ENCODE peak calls at places on chromosomes 7 and 10, in eight cellular contexts. N is fibroblast of lung, W is colonic mucosa, H is upper lobe of right lung, G is transverse colon, J is PC-3, Y is cardiac muscle cell, K is heart left ventricle. R is an unnamed sample. For H3K4me1, the result is how much of the 10 kb centered on the place peaks cover.

GRCh38 chr10:129915526-129916378 is 48.3 kb downstream of the EBF3 start:
- DNase-seq in Y (no peak), W (no peak), J (no peak), K (no peak), N (no peak), G (no peak), H (peak), R (no peak)

GRCh38 chr7:19376591-19376990 is 231.4 kb upstream of the FERD3L start:
- DNase-seq in N (peak), W (no peak), G (no peak), J (no peak), K (no peak), H (no peak), Y (peak), R (no peak)

GRCh38 chr10:36232935-36233334 is 590.8 kb upstream of the FZD8 start:
- DNase-seq in Y (no peak), K (no peak), W (no peak), J (no peak), G (no peak), H (no peak), N (no peak), R (no peak)

GRCh38 chr7:140899883-140900282 is 24.8 kb downstream of the BRAF start:
- DNase-seq in N (no peak), J (no peak), H (no peak), Y (peak), W (no peak), K (no peak), G (no peak), R (no peak)

GRCh38 chr10:8130973-8131911 is 76.8 kb downstream of the GATA3 start:
- DNase-seq in H (no peak), W (no peak), K (no peak), N (peak), G (no peak), Y (peak), J (peak), R (no peak)

GRCh38 chr10:14601872-14602725 is 172.6 kb downstream of the FAM107B start:
- DNase-seq in G (peak), K (no peak), W (no peak), H (no peak), Y (peak), N (peak), J (peak), R (no peak)

GRCh38 chr7:27110163-27110976 is 7.9 kb upstream of the HOXA2 start:
- DNase-seq in N (peak), W (peak), K (no peak), H (no peak), Y (no peak), G (peak), J (peak), R (no peak)

GRCh38 chr7:45032421-45032820 is 32.4 kb downstream of the CCM2 start:
- DNase-seq in G (no peak), Y (no peak), W (no peak), K (no peak), N (no peak), J (no peak), H (no peak), R (no peak)

GRCh38 chr10:129545257-129545656 is 78.2 kb downstream of the MGMT start:
- DNase-seq in J (peak), N (no peak), K (no peak), G (no peak), H (no peak), Y (peak), W (no peak), R (no peak)

GRCh38 chr10:130666215-130666614 is 530.0 kb downstream of the GLRX3 start:
- DNase-seq in G (no peak), Y (no peak), K (no peak), H (no peak), W (no peak), J (no peak), N (no peak), R (no peak)

GRCh38 chr7:116862234-116863167 is at the start of gene CAPZA2:
- DNase-seq in Y (peak), J (peak), K (peak), W (peak), H (peak), G (peak), N (peak), R (peak)

GRCh38 chr7:4905171-4905570 is 21.7 kb upstream of the RADIL start:
- DNase-seq in K (no peak), H (no peak), G (no peak), J (no peak), W (no peak), Y (no peak), N (no peak), R (no peak)

GRCh38 chr7:93551931-93552330 is 22.6 kb downstream of the CALCR start:
- DNase-seq in K (no peak), J (no peak), W (no peak), Y (no peak), G (no peak), N (no peak), H (no peak), R (no peak)

GRCh38 chr10:76936182-76936581 is 701.4 kb downstream of the KCNMA1 start:
- DNase-seq in K (no peak), H (no peak), N (no peak), G (no peak), Y (no peak), J (no peak), W (no peak), R (no peak)

GRCh38 chr7:2106920-2107319 is 125.8 kb downstream of the MAD1L1 start:
- DNase-seq in J (peak), W (no peak), Y (peak), K (no peak), N (peak), G (no peak), H (no peak), R (no peak)

GRCh38 chr10:5589071-5589962 is 64.6 kb downstream of the CALML3 start:
- DNase-seq in W (no peak), H (peak), G (peak), J (peak), Y (peak), N (no peak), K (no peak), R (no peak)

GRCh38 chr10:25600651-25601050 is 333.4 kb upstream of the MYO3A start:
- DNase-seq in W (no peak), J (no peak), H (no peak), Y (no peak), K (no peak), N (no peak), G (no peak), R (no peak)

GRCh38 chr7:129831424-129832058 is 121.2 kb downstream of the UBE2H start:
- DNase-seq in W (no peak), N (peak), Y (peak), J (peak), H (no peak), G (no peak), K (no peak), R (no peak)

GRCh38 chr7:10536561-10536960 is 437.1 kb upstream of the PHF14 start:
- DNase-seq in W (no peak), K (no peak), N (no peak), Y (no peak), J (no peak), G (no peak), H (no peak), R (no peak)

GRCh38 chr7:28748934-28749584 is 209.1 kb downstream of the TRIL start:
- DNase-seq in Y (no peak), N (peak), G (no peak), K (no peak), H (no peak), J (peak), W (peak), R (no peak)

GRCh38 chr10:117094856-117095255 is 43.2 kb downstream of the VAX1 start:
- DNase-seq in W (no peak), J (no peak), N (no peak), K (no peak), H (no peak), G (no peak), Y (no peak), R (no peak)

GRCh38 chr7:40570218-40570617 is 435.4 kb downstream of the SUGCT start:
- DNase-seq in H (no peak), G (no peak), K (no peak), J (no peak), N (peak), W (no peak), Y (peak), R (no peak)

GRCh38 chr7:137482466-137482865 is 138.9 kb upstream of the PTN start:
- DNase-seq in J (no peak), Y (no peak), N (peak), G (no peak), W (no peak), H (no peak), K (no peak), R (no peak)

GRCh38 chr10:7277874-7278273 is 133.0 kb downstream of the SFMBT2 start:
- DNase-seq in W (no peak), N (no peak), Y (no peak), J (no peak), G (no peak), H (no peak), K (no peak), R (no peak)

GRCh38 chr7:55198634-55199366 is 166.3 kb upstream of the LANCL2 start:
- DNase-seq in K (no peak), G (no peak), W (no peak), N (no peak), Y (no peak), J (no peak), H (no peak), R (no peak)

GRCh38 chr7:101877882-101878591 is 60.6 kb downstream of the CUX1 start:
- DNase-seq in Y (no peak), N (no peak), J (no peak), G (peak), K (no peak), W (peak), H (no peak), R (no peak)

GRCh38 chr10:30873408-30873807 is 158.3 kb downstream of the ZNF438 start:
- DNase-seq in K (no peak), Y (no peak), N (no peak), G (no peak), J (no peak), H (no peak), W (no peak), R (no peak)

GRCh38 chr10:652226-652625 is 37.2 kb downstream of the DIP2C start:
- DNase-seq in N (no peak), J (no peak), Y (no peak), W (no peak), G (no peak), H (no peak), K (no peak), R (no peak)

GRCh38 chr10:119630300-119630699 is 20.9 kb upstream of the BAG3 start:
- DNase-seq in Y (no peak), K (no peak), J (no peak), W (no peak), H (no peak), G (no peak), N (no peak), R (no peak)

GRCh38 chr7:70797109-70797514 is 334.8 kb upstream of the GALNT17 start:
- DNase-seq in H (no peak), K (no peak), Y (no peak), G (no peak), J (no peak), N (no peak), W (no peak), R (no peak)

DNA sequence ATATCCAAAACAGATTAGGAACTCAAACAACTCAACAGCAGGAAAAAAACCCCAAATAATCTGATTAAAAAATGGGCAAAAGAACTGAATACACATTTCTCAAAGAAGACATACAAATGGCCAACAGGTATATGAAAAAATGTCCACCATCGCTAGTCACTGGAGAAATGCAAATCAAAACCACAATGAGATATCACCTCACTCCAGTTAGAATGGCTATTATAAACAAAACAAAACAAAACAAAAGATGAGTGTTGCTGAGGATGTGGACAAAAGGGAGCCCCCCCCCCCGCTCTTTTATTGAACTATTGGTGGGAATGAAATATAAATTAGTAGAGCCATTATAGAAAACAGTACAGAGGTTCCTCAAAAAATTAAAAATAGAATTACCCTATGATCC is 77.8 kb upstream of the RHEB start:
- DNase-seq in J (no peak), N (peak), G (no peak), W (no peak), K (no peak), Y (no peak), H (no peak), R (no peak)
- H3K4me1 ChIP-seq in J (half or more), N (under half), G (under half), W (under half), K (under half), Y (under half), H (under half), R (under half)

DNA sequence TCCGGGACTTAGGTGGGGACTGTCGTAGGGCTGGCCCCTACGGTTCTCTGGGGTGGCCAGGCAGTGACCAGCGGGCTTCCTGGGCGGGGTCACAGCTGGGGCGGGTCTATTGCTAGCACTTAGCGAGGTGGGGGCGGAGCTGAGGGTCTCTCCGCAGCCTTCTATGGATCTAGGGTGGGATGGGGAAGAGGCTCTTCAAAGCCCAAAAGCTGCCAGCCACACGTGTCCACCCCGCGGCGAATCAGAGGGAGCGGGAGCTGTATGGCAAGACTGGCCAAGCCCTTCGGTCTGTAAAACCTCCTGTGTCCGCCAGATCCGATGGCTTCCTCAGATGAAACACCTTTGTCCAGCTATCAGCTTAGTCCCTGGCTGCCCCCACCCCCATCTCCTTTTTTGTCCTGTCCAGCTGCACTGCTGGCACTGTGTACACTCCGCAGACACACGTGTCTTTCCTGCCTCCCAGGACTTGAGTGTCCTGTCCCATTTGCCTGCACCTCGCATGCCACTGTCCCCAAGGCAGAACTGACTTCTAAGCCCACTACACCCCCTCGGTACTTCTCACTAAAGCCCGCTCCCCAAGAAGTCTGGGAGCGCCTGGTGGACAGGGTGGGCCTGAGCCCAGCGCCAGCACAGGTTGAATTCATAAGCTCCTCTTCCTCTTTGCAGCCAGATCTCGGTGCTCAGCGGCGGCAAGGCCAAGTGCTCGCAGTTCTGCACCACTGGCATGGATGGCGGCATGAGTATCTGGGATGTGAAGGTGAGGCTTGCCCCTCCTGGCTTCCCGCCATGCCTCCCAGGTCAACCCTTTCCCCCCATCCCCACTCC is 14.8 kb downstream of the PDAP1 start:
- DNase-seq in W (no peak), N (no peak), G (no peak), J (no peak), Y (no peak), H (no peak), K (peak), R (no peak)
- H3K4me3 ChIP-seq in W (peak), N (peak), G (peak), J (no peak), Y (peak), H (peak), K (peak), R (peak)

GRCh38 chr10:18312385-18313145 is 172.3 kb downstream of the CACNB2 start:
- DNase-seq in H (no peak), N (peak), Y (peak), G (no peak), K (no peak), W (no peak), J (peak), R (no peak)
- TF ChIP-seq CTCF in H (peak), N (peak), Y (peak), G (no peak), K (peak), W (no peak), J (peak), R (no peak)

DNA sequence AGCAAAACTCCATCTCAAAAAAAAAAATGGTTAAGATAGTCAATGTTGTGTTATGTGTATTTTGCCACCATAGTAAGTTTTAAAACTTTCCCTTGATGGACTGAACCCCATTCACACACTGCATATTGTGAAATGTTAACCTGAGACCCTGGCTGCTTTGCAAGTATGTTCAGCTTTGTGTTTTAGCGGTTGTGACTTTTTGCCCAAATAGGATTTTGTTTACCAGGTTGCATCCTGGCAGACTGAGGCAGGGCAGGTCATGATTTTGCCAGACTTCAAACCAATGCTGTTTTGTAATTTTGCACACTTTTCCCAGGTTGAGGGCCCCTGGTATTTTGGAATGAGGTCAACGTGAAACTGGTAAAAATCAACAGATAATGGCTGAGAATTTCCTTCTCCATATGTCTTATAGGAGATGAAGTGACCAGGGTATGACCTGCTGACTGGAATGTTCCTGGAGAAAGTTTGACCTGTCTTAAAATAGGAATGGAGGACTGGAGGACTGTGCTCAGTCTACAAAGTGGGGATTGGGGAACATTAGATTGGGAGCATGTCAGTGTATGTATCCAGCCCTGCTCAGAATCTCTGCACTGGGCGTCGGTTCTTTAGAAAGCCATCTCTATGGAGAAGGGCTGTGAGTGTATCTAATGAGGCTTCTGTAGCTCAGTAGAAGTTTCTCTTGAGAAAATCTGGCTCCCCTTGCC is 76.2 kb downstream of the LRGUK start:
- DNase-seq in J (no peak), G (no peak), Y (no peak), K (no peak), N (no peak), W (no peak), H (no peak), R (no peak)
- H3K4me1 ChIP-seq in J (under half), G (under half), Y (under half), K (under half), N (under half), W (under half), H (under half), R (under half)

GRCh38 chr7:138658889-138659288 is 42.3 kb downstream of the SVOPL start:
- DNase-seq in Y (no peak), J (no peak), G (no peak), K (no peak), H (no peak), W (no peak), N (no peak), R (no peak)
- H3K4me3 ChIP-seq in Y (no peak), J (no peak), G (no peak), K (no peak), H (no peak), W (no peak), N (no peak), R (no peak)

GRCh38 chr10:72375585-72375984 is 20.9 kb upstream of the DNAJB12 start:
- DNase-seq in K (no peak), G (no peak), Y (peak), N (no peak), J (peak), W (no peak), H (no peak), R (no peak)
- TF ChIP-seq CTCF in K (peak), G (no peak), Y (peak), N (no peak), J (peak), W (no peak), H (no peak), R (no peak)

DNA sequence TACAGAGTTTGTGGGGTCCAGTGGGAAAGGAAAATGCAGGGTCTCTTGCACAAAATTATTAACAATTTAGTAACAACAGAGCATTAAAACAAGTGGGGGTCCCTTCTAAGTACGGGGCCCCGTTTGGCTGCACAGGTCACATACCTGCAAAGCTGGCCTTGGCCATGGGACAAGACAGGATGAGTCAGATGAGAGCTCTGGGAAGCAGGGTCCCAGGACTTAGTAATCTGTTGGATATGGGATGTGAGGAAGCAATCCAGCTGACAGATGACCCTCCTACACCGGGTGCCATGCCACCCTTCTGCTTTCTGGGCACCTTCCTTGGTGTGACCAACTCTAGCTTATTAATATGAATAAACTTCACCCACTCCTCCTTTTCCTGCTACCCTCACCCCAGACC is 3.2 kb upstream of the DUSP5 start:
- DNase-seq in N (no peak), K (no peak), J (no peak), H (no peak), Y (no peak), G (no peak), W (no peak), R (no peak)
- H3K4me1 ChIP-seq in N (under half), K (under half), J (under half), H (under half), Y (under half), G (under half), W (under half), R (under half)

DNA sequence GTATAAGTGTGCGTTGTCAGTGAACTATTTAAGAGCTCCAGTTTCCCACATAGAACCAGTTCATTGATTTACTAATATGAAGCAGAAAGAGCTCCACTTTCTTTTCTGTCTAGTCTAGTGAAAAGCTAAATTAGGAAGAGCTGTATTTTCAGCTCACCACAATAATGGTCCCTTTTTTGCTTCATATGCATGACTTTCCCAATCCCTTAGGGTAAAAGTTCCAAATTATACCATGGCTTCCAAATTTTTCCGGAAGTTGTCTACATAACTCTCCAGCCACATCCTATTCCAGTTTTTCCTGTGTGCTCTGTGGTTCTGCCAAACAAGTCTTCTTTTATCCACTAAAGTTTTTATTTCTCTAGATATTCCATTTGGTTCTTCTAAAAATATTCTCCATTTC is 685.2 kb downstream of the REEP3 start:
- DNase-seq in K (no peak), Y (no peak), G (no peak), J (no peak), W (no peak), N (no peak), H (no peak), R (no peak)
- H3K4me3 ChIP-seq in K (no peak), Y (no peak), G (no peak), J (no peak), W (no peak), N (no peak), H (no peak), R (no peak)